ENCODE peak calls at places on chromosomes 13 and 19, in ten cellular contexts. Y is heart left ventricle, H is transverse colon, K is fibroblast of lung, B is BE2C, C is neural progenitor cell, O is cardiac muscle cell, G is HAP-1, M is breast epithelium, Z is tibial artery. R is an unnamed sample.

GRCh38 chr19:3554254-3555083 is 2.9 kb downstream of the MFSD12 start:
- DNase-seq in Y (no peak), H (no peak), K (no peak), B (no peak), C (no peak), O (no peak), G (no peak), M (no peak), Z (no peak), R (peak; percentile 76)

GRCh38 chr13:109355875-109356428 is 430.4 kb downstream of the IRS2 start:
- DNase-seq in Y (no peak), H (no peak), K (no peak), B (no peak), C (no peak), O (no peak), G (no peak), M (no peak), Z (no peak), R (no peak)

GRCh38 chr13:106112191-106112590 is 423.3 kb downstream of the EFNB2 start:
- DNase-seq in Y (no peak), H (no peak), K (no peak), B (no peak), C (no peak), O (no peak), G (no peak), M (no peak), Z (no peak), R (no peak)

GRCh38 chr19:5697022-5697889 is 7.2 kb downstream of the RPL36 start:
- DNase-seq in Y (no peak), H (no peak), K (no peak), B (no peak), C (no peak), O (no peak), G (no peak), M (no peak), Z (no peak), R (no peak)

GRCh38 chr19:13299838-13300237 is 149.6 kb downstream of the IER2 start:
- DNase-seq in Y (no peak), H (no peak), K (no peak), B (no peak), C (peak; percentile 11), O (no peak), G (no peak), M (no peak), Z (no peak), R (no peak)

GRCh38 chr13:59747529-59747928 is 416.2 kb downstream of the DIAPH3 start:
- DNase-seq in Y (no peak), H (no peak), K (no peak), B (no peak), C (peak; percentile 7), O (no peak), G (no peak), M (no peak), Z (no peak), R (no peak)

GRCh38 chr19:1527650-1528309 is 3.9 kb downstream of the PLK5 start:
- DNase-seq in Y (no peak), H (no peak), K (no peak), B (no peak), C (no peak), O (no peak), G (no peak), M (no peak), Z (no peak), R (no peak)

GRCh38 chr19:40312533-40312932 is 27.4 kb upstream of the AKT2 start:
- DNase-seq in Y (no peak), H (no peak), K (no peak), B (no peak), C (peak; percentile 6), O (no peak), G (no peak), M (no peak), Z (no peak), R (peak; percentile 27)

GRCh38 chr13:42804244-42804868 is 23.0 kb downstream of the FAM216B start:
- DNase-seq in Y (no peak), H (no peak), K (no peak), B (no peak), C (no peak), O (peak; percentile 21), G (no peak), M (no peak), Z (no peak), R (no peak)

GRCh38 chr13:85575110-85575509 is 224.1 kb downstream of the SLITRK6 start:
- DNase-seq in Y (no peak), H (no peak), K (no peak), B (peak; percentile 49), C (no peak), O (no peak), G (no peak), M (no peak), Z (no peak), R (no peak)

GRCh38 chr13:41802684-41803554 is 158.0 kb downstream of the VWA8 start:
- DNase-seq in Y (no peak), H (no peak), K (peak; percentile 89), B (no peak), C (no peak), O (peak; percentile 26), G (no peak), M (no peak), Z (no peak), R (no peak)

GRCh38 chr13:48808689-48809088 is 155.0 kb downstream of the CYSLTR2 start:
- DNase-seq in Y (no peak), H (no peak), K (peak; percentile 72), B (no peak), C (no peak), O (peak; percentile 61), G (no peak), M (no peak), Z (no peak), R (no peak)

GRCh38 chr13:101511766-101512165 is 59.3 kb downstream of the ITGBL1 start:
- DNase-seq in Y (no peak), H (no peak), K (peak; percentile 56), B (no peak), C (no peak), O (no peak), G (no peak), M (no peak), Z (no peak), R (no peak)

GRCh38 chr13:42569576-42570344 is 4.2 kb upstream of the TNFSF11 start:
- DNase-seq in Y (no peak), H (no peak), K (no peak), B (no peak), C (no peak), O (no peak), G (no peak), M (no peak), Z (no peak), R (no peak)

GRCh38 chr19:30529876-30530275 is 157.7 kb downstream of the ZNF536 start:
- DNase-seq in Y (no peak), H (no peak), K (no peak), B (peak; percentile 32), C (no peak), O (no peak), G (no peak), M (no peak), Z (no peak), R (no peak)

GRCh38 chr13:98476106-98476505 is 100.8 kb downstream of the STK24 start:
- DNase-seq in Y (no peak), H (no peak), K (no peak), B (no peak), C (peak; percentile 70), O (peak; percentile 23), G (peak; percentile 6), M (no peak), Z (no peak), R (peak; percentile 43)

DNA sequence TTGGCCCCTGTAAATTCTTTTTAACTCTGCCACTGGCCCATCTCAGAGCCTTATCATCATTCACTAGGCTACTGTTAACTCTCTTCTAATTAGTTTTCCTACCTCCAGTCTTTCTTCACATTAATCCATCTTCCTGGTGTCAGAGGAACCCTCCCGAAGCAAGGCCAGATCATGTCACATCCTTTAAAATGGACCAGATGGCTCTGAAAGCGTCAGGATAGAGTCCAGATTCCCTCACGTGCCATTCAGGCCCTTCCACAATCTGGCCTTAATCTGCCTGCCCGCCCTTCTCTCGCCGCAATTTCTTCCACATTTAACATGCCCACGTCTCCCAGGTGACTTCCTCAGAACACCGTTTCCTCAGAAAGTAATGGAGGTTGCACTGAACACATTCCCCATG is 86.5 kb downstream of the RFC3 start:
- DNase-seq in Y (no peak), H (no peak), K (no peak), B (peak; percentile 26), C (no peak), O (no peak), G (no peak), M (no peak), Z (no peak), R (no peak)
- H3K4me1 ChIP-seq in Y (no peaks in the 10 kb centered on the region), H (no peaks in the 10 kb centered on the region), K (no peaks in the 10 kb centered on the region), B (peaks cover 16% of the 10 kb centered on the region), C (no peaks in the 10 kb centered on the region), O (no peaks in the 10 kb centered on the region), G (no peaks in the 10 kb centered on the region), M (no peaks in the 10 kb centered on the region), Z (no peaks in the 10 kb centered on the region), R (no peaks in the 10 kb centered on the region)

DNA sequence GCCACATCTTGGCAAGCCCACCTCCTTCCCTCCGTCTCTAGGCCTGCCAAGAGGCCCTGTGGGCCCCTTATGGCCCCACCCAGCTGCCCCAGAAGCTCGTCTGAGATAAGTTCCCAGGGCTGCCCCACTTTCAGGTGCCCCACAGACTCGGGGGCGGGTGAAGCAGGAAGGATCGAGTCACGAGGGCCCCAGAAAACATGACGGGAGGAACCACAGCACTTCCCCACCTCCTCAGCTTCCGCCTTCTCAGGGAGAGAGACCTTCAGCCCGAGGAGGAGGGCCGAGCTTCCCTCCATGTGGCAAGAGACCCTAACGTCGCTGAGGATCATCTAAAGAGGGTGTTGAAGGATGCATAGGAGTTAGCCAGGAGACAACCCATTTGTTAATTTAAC is 4.5 kb upstream of the IL12RB1 start:
- DNase-seq in Y (peak; percentile 60), H (peak; percentile 78), K (no peak), B (no peak), C (no peak), O (no peak), G (no peak), M (peak; percentile 48), Z (peak; percentile 57), R (peak; percentile 93)
- H3K4me3 ChIP-seq in Y (no peak overlapping the region), H (no peak overlapping the region), K (no peak overlapping the region), B (no peak overlapping the region), C (no peak overlapping the region), O (no peak overlapping the region), G (no peak overlapping the region), M (no peak overlapping the region), Z (no peak overlapping the region), R (peak overlapping the region; percentile 32)

DNA sequence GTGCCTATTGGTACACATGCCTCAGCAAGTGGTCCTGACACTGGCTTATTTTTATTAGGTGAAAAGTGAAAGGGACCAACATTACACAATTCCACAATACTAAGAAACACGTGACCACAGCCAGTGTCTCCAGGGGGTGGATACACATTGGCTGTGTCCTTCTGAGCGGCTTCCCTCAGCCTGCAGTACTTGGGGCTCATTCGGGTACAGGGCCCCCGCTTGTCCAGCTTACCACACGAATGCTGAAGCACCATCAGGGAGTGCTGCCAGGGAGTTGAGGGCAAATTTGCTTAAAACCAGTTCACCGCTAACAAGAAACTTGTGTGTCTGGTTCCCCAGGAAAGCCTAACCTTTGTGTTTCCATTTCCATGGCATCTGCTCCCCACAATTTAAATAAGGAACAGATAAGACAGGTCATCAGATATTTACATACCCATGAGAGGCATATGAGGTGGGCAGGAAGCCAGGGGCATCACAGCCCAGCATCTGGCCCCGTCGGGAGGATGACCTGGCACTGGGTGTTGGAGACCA is 23.3 kb downstream of the PBX4 start:
- DNase-seq in Y (no peak), H (no peak), K (no peak), B (no peak), C (no peak), O (peak; percentile 64), G (no peak), M (peak; percentile 31), Z (no peak), R (no peak)
- H3K4me1 ChIP-seq in Y (no peaks in the 10 kb centered on the region), H (peaks cover 5% of the 10 kb centered on the region), K (peaks cover 18% of the 10 kb centered on the region), B (no peaks in the 10 kb centered on the region), C (peaks cover 5% of the 10 kb centered on the region), O (peaks cover 4% of the 10 kb centered on the region), G (peaks cover 5% of the 10 kb centered on the region), M (peaks cover 6% of the 10 kb centered on the region), Z (peaks cover 10% of the 10 kb centered on the region), R (peaks cover 70% of the 10 kb centered on the region)

GRCh38 chr19:11094520-11094894 is 5.2 kb downstream of the LDLR start:
- DNase-seq in Y (no peak), H (no peak), K (no peak), B (no peak), C (no peak), O (no peak), G (no peak), M (no peak), Z (no peak), R (no peak)
- H3K4me3 ChIP-seq in Y (no peak overlapping the region), H (peak overlapping the region; percentile 4), K (peak overlapping the region; percentile 19), B (no peak overlapping the region), C (no peak overlapping the region), O (no peak overlapping the region), G (no peak overlapping the region), M (no peak overlapping the region), Z (no peak overlapping the region), R (peak overlapping the region; percentile 55)